ENCODE peak calls at places on chromosomes 1 and 21, in six cellular contexts. One of them, this sample, is unnamed.

GRCh38 chr21:16195896-16196443 is 466.2 kb downstream of the USP25 start:
- DNase-seq in MV-4-11: no peak
- DNase-seq in AG08396: no peak
- DNase-seq in Kasumi-1: no peak
- DNase-seq in AML-193: no peak
- DNase-seq in GM13977: no peak
- DNase-seq in this sample: peak

GRCh38 chr1:183023146-183023600 is at the start of gene LAMC1:
- DNase-seq in Kasumi-1: peak
- DNase-seq in MV-4-11: no peak
- DNase-seq in AG08396: peak
- DNase-seq in GM13977: peak
- DNase-seq in AML-193: no peak
- DNase-seq in this sample: peak

GRCh38 chr1:235734335-235734734 is 84.8 kb upstream of the GNG4 start:
- DNase-seq in Kasumi-1: no peak
- DNase-seq in MV-4-11: no peak
- DNase-seq in AML-193: no peak
- DNase-seq in AG08396: no peak
- DNase-seq in GM13977: no peak
- DNase-seq in this sample: no peak

GRCh38 chr21:37006521-37007291 is at the start of gene RIPPLY3:
- DNase-seq in MV-4-11: no peak
- DNase-seq in AG08396: no peak
- DNase-seq in AML-193: no peak
- DNase-seq in Kasumi-1: no peak
- DNase-seq in GM13977: peak
- DNase-seq in this sample: no peak

GRCh38 chr1:100449477-100449876 is 88.5 kb upstream of the GPR88 start:
- DNase-seq in AML-193: no peak
- DNase-seq in Kasumi-1: no peak
- DNase-seq in MV-4-11: no peak
- DNase-seq in AG08396: no peak
- DNase-seq in GM13977: no peak
- DNase-seq in this sample: peak

GRCh38 chr21:39647476-39647875 is 34.7 kb downstream of the B3GALT5 start:
- DNase-seq in AG08396: no peak
- DNase-seq in GM13977: no peak
- DNase-seq in Kasumi-1: no peak
- DNase-seq in MV-4-11: peak
- DNase-seq in AML-193: no peak
- DNase-seq in this sample: no peak

GRCh38 chr1:187646536-187647128 is 817.9 kb downstream of the PLA2G4A start:
- DNase-seq in AML-193: no peak
- DNase-seq in GM13977: no peak
- DNase-seq in AG08396: no peak
- DNase-seq in Kasumi-1: no peak
- DNase-seq in MV-4-11: no peak
- DNase-seq in this sample: no peak

GRCh38 chr1:110615548-110616130 is 9.5 kb upstream of the KCNA2 start:
- DNase-seq in Kasumi-1: peak
- DNase-seq in AG08396: peak
- DNase-seq in MV-4-11: peak
- DNase-seq in GM13977: peak
- DNase-seq in AML-193: peak
- DNase-seq in this sample: peak

GRCh38 chr1:63590161-63590560 is 3.0 kb upstream of the PGM1 start:
- DNase-seq in MV-4-11: no peak
- DNase-seq in AG08396: peak
- DNase-seq in AML-193: no peak
- DNase-seq in GM13977: no peak
- DNase-seq in Kasumi-1: no peak
- DNase-seq in this sample: no peak

GRCh38 chr1:19650416-19651140 is 6.5 kb downstream of the NBL1 start:
- DNase-seq in Kasumi-1: no peak
- DNase-seq in GM13977: no peak
- DNase-seq in AG08396: no peak
- DNase-seq in MV-4-11: no peak
- DNase-seq in AML-193: no peak
- DNase-seq in this sample: no peak

GRCh38 chr1:173477286-173478098 is at the start of gene PRDX6:
- DNase-seq in MV-4-11: peak
- DNase-seq in AML-193: no peak
- DNase-seq in AG08396: peak
- DNase-seq in GM13977: no peak
- DNase-seq in Kasumi-1: peak
- DNase-seq in this sample: no peak

GRCh38 chr1:29222686-29223085 is 8.0 kb downstream of the MECR start:
- DNase-seq in GM13977: no peak
- DNase-seq in AML-193: no peak
- DNase-seq in Kasumi-1: no peak
- DNase-seq in MV-4-11: no peak
- DNase-seq in AG08396: no peak
- DNase-seq in this sample: no peak

GRCh38 chr1:68229927-68230812 is 2.2 kb downstream of the WLS start:
- DNase-seq in Kasumi-1: no peak
- DNase-seq in AG08396: peak
- DNase-seq in MV-4-11: no peak
- DNase-seq in AML-193: no peak
- DNase-seq in GM13977: no peak
- DNase-seq in this sample: no peak

GRCh38 chr1:236079703-236080245 is 14.9 kb upstream of the NID1 start:
- DNase-seq in GM13977: no peak
- DNase-seq in AML-193: no peak
- DNase-seq in Kasumi-1: no peak
- DNase-seq in MV-4-11: no peak
- DNase-seq in AG08396: no peak
- DNase-seq in this sample: no peak

GRCh38 chr1:209428241-209428921 is 155.1 kb upstream of the CAMK1G start:
- DNase-seq in MV-4-11: no peak
- DNase-seq in GM13977: no peak
- DNase-seq in Kasumi-1: no peak
- DNase-seq in AML-193: no peak
- DNase-seq in AG08396: no peak
- DNase-seq in this sample: no peak

GRCh38 chr1:113990966-113991365 is 11.7 kb downstream of the OLFML3 start:
- DNase-seq in GM13977: no peak
- DNase-seq in AG08396: no peak
- DNase-seq in MV-4-11: no peak
- DNase-seq in AML-193: no peak
- DNase-seq in Kasumi-1: no peak
- DNase-seq in this sample: no peak

GRCh38 chr1:208213786-208214185 is 30.4 kb downstream of the PLXNA2 start:
- DNase-seq in AML-193: no peak
- DNase-seq in GM13977: no peak
- DNase-seq in Kasumi-1: peak
- DNase-seq in MV-4-11: peak
- DNase-seq in AG08396: no peak
- DNase-seq in this sample: no peak

GRCh38 chr1:246182149-246182851 is 324.8 kb downstream of the SMYD3 start:
- DNase-seq in Kasumi-1: peak
- DNase-seq in AG08396: no peak
- DNase-seq in MV-4-11: peak
- DNase-seq in AML-193: peak
- DNase-seq in GM13977: no peak
- DNase-seq in this sample: no peak

GRCh38 chr1:193707271-193708015 is 521.0 kb upstream of the B3GALT2 start:
- DNase-seq in AML-193: no peak
- DNase-seq in MV-4-11: no peak
- DNase-seq in GM13977: no peak
- DNase-seq in AG08396: no peak
- DNase-seq in Kasumi-1: no peak
- DNase-seq in this sample: no peak

GRCh38 chr1:36151845-36152203 is 2.5 kb upstream of the TRAPPC3 start:
- DNase-seq in AG08396: no peak
- DNase-seq in GM13977: no peak
- DNase-seq in Kasumi-1: peak
- DNase-seq in MV-4-11: peak
- DNase-seq in AML-193: no peak
- DNase-seq in this sample: no peak